ENCODE peak calls at places on chromosomes 11 and 22, in nine cellular contexts. F is HepG2, C is fibroblast of lung, V is left ventricle myocardium inferior, G is PC-3, U is hepatocyte, I is IMR-90, R is cardiac muscle cell, J is esophagus muscularis mucosa. Y is an unnamed sample.

GRCh38 chr11:95254139-95254704 is 23.2 kb upstream of the SESN3 start:
- DNase-seq in U (peak; percentile 92), J (peak; percentile 95), I (peak; percentile 87), R (peak; percentile 88), C (peak; percentile 91), V (peak; percentile 67), F (peak; percentile 32), G (peak; percentile 55), Y (peak; percentile 85)

GRCh38 chr11:118827118-118827517 is 36.2 kb upstream of the DDX6 start:
- DNase-seq in F (no peak), R (no peak), C (no peak), I (no peak), G (no peak), U (no peak), V (no peak), J (no peak), Y (no peak)

GRCh38 chr11:27402450-27402849 is 39.4 kb upstream of the CCDC34 start:
- DNase-seq in J (no peak), C (no peak), R (no peak), F (no peak), V (no peak), I (no peak), U (no peak), G (no peak), Y (no peak)

GRCh38 chr11:824942-825341 is 2.8 kb upstream of the CRACR2B start:
- DNase-seq in U (no peak), F (no peak), C (no peak), V (no peak), J (no peak), G (no peak), I (no peak), R (no peak), Y (no peak)

GRCh38 chr11:108870373-108871020 is 205.6 kb downstream of the DDX10 start:
- DNase-seq in V (no peak), I (peak; percentile 87), U (no peak), C (peak; percentile 93), F (peak; percentile 15), J (no peak), G (peak; percentile 48), R (no peak), Y (no peak)

GRCh38 chr11:1568451-1568911 is 3.6 kb downstream of the DUSP8 start:
- DNase-seq in U (no peak), C (no peak), J (no peak), F (no peak), G (no peak), V (no peak), R (no peak), I (no peak), Y (peak; percentile 74)

GRCh38 chr22:45317551-45318167 is 7.9 kb downstream of the FAM118A start:
- DNase-seq in I (peak; percentile 37), C (peak; percentile 68), V (peak; percentile 50), U (peak; percentile 36), J (no peak), G (peak; percentile 9), R (no peak), F (no peak), Y (peak; percentile 90)

GRCh38 chr22:17570851-17571631 is 7.7 kb downstream of the SLC25A18 start:
- DNase-seq in U (peak; percentile 49), G (no peak), J (peak; percentile 96), R (peak; percentile 17), I (peak; percentile 83), V (peak; percentile 92), C (peak; percentile 81), F (no peak), Y (peak; percentile 86)

GRCh38 chr11:46306296-46306853 is 28.9 kb downstream of the CREB3L1 start:
- DNase-seq in V (no peak), G (no peak), I (peak; percentile 61), C (peak; percentile 49), J (no peak), U (no peak), F (no peak), R (no peak), Y (no peak)

GRCh38 chr22:49271831-49272230 is 555.8 kb downstream of the BRD1 start:
- DNase-seq in C (no peak), R (no peak), J (no peak), G (no peak), U (no peak), F (no peak), V (no peak), I (no peak), Y (no peak)

GRCh38 chr22:46592390-46592872 is 27.8 kb upstream of the GRAMD4 start:
- DNase-seq in J (no peak), I (peak; percentile 71), V (peak; percentile 60), F (no peak), U (no peak), C (peak; percentile 92), G (peak; percentile 31), R (no peak), Y (peak; percentile 78)

GRCh38 chr22:35467788-35468187 is 67.8 kb downstream of the MCM5 start:
- DNase-seq in U (no peak), G (no peak), C (peak; percentile 32), I (peak; percentile 47), F (no peak), V (peak; percentile 86), R (peak; percentile 30), J (no peak), Y (peak; percentile 80)

GRCh38 chr11:114159802-114160588 is 100.5 kb downstream of the ZBTB16 start:
- DNase-seq in J (peak; percentile 100), F (peak; percentile 80), V (peak; percentile 100), C (peak; percentile 92), R (peak; percentile 81), G (peak; percentile 99), I (peak; percentile 90), U (peak; percentile 97), Y (peak; percentile 99)
- H3K4me1 ChIP-seq in J (peaks cover 97% of the 10 kb centered on the region), F (peaks cover 15% of the 10 kb centered on the region), V (peaks cover 96% of the 10 kb centered on the region), C (peaks cover 14% of the 10 kb centered on the region), R (peaks cover 27% of the 10 kb centered on the region), G (peaks cover 39% of the 10 kb centered on the region), I (peaks cover 16% of the 10 kb centered on the region), U (peaks cover 58% of the 10 kb centered on the region), Y (peaks cover 16% of the 10 kb centered on the region)

GRCh38 chr11:128522943-128523518 is 64.3 kb downstream of the ETS1 start:
- DNase-seq in G (no peak), U (no peak), J (no peak), I (no peak), C (no peak), R (no peak), F (no peak), V (no peak), Y (no peak)

GRCh38 chr11:128521697-128522062 is 65.7 kb downstream of the ETS1 start:
- DNase-seq in C (peak; percentile 37), R (no peak), F (no peak), U (no peak), I (no peak), J (no peak), V (no peak), G (no peak), Y (peak; percentile 58)

GRCh38 chr11:128524172-128524571 is 63.2 kb downstream of the ETS1 start:
- DNase-seq in C (no peak), F (no peak), R (no peak), I (no peak), J (peak; percentile 50), V (no peak), G (no peak), U (no peak), Y (no peak)

GRCh38 chr11:128522063-128522942 is 65.1 kb downstream of the ETS1 start:
- DNase-seq in V (peak; percentile 94), U (peak; percentile 97), C (peak; percentile 99), F (peak; percentile 39), G (peak; percentile 99), I (peak; percentile 100), R (peak; percentile 96), J (peak; percentile 98), Y (peak; percentile 97)

DNA sequence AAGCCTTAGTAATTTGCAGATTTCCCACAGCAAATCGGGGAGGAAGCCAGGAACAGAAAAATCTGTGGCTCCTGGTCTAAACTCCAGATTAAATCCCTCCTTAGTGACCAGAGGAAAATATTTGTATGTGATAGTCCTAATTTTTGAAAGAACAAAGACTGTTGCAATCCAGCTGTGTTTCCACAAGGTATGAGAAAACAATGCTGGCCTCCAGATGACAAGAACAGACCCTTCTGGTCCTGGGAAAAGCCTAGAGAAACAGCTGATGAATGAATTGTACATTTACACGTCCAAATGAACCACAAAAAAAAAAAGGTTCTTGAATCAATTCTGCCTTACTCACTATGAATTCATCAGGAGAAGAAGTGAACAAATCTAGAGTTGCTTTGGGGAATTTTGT is 63.7 kb downstream of the ETS1 start:
- DNase-seq in J (peak; percentile 17), I (peak; percentile 76), G (peak; percentile 44), F (no peak), U (no peak), C (peak; percentile 85), V (no peak), R (no peak), Y (no peak)
- H3K27me3 ChIP-seq in J (no peaks in the 10 kb centered on the region), I (no peaks in the 10 kb centered on the region), G (no peaks in the 10 kb centered on the region), F (no peaks in the 10 kb centered on the region), U (no peaks in the 10 kb centered on the region), C (no peaks in the 10 kb centered on the region), V (no peaks in the 10 kb centered on the region), R (peaks cover 40% of the 10 kb centered on the region), Y (no peaks in the 10 kb centered on the region)

GRCh38 chr11:75797116-75797515 is 17.9 kb upstream of the UVRAG start:
- DNase-seq in F (no peak), J (no peak), U (no peak), R (no peak), I (no peak), C (no peak), V (no peak), G (peak; percentile 66), Y (peak; percentile 61)
- H3K4me1 ChIP-seq in F (peaks cover 63% of the 10 kb centered on the region), J (no peaks in the 10 kb centered on the region), U (no peaks in the 10 kb centered on the region), R (no peaks in the 10 kb centered on the region), I (peaks cover 2% of the 10 kb centered on the region), C (no peaks in the 10 kb centered on the region), V (peaks cover 37% of the 10 kb centered on the region), G (peaks cover 57% of the 10 kb centered on the region), Y (no peaks in the 10 kb centered on the region)

GRCh38 chr11:32435511-32435946 is at the start of gene WT1:
- DNase-seq in G (peak; percentile 52), U (no peak), R (peak; percentile 54), V (peak; percentile 66), C (no peak), J (no peak), I (no peak), F (no peak), Y (no peak)

GRCh38 chr11:32434387-32435151 is 770 bp downstream of the WT1 start:
- DNase-seq in C (no peak), F (peak; percentile 5), J (no peak), V (no peak), R (no peak), I (no peak), U (no peak), G (peak; percentile 62), Y (no peak)

GRCh38 chr11:32434116-32434386 is 1.3 kb downstream of the WT1 start:
- DNase-seq in U (no peak), F (no peak), V (no peak), J (no peak), I (no peak), G (no peak), C (no peak), R (no peak), Y (no peak)

GRCh38 chr11:32435947-32436750 is 810 bp upstream of the WT1 start:
- DNase-seq in I (no peak), R (no peak), F (no peak), G (no peak), C (no peak), V (no peak), U (no peak), J (no peak), Y (no peak)

DNA sequence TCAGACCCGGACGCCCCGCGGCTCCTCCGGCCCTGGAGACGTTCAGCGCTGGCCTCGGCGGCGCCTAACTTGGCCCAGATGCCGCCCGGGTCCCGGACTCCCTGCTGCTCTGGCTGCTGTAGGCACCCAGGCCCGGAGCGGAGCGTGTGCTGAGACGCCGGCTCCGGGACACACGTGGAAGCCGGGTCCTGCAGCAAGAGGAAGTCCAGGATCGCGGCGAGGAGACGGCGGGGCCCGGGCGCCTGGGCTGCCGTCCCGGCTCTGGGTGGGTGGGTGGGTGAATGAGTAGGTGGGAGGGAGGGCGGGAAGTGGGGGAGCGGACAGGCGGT is 223 bp downstream of the WT1 start:
- DNase-seq in V (no peak), F (no peak), R (no peak), U (no peak), I (no peak), C (no peak), J (no peak), G (peak; percentile 37), Y (no peak)
- H3K27me3 ChIP-seq in V (peaks cover 100% of the 10 kb centered on the region), F (peaks cover 11% of the 10 kb centered on the region), R (peaks cover 100% of the 10 kb centered on the region), U (peaks cover 97% of the 10 kb centered on the region), I (peaks cover 93% of the 10 kb centered on the region), C (peaks cover 80% of the 10 kb centered on the region), J (no peaks in the 10 kb centered on the region), G (no peaks in the 10 kb centered on the region), Y (no peaks in the 10 kb centered on the region)